ENCODE peak calls at places on chromosome 7, in eight cellular contexts. N is OCI-LY7, D is A549, P is fibroblast of lung, K is mammary epithelial cell, L is lung, J is HL-60, M is heart right ventricle. E is an unnamed sample.

GRCh38 chr7:3537210-3537875 is 236.3 kb downstream of the SDK1 start:
- DNase-seq in K (peak), P (peak), M (no peak), J (no peak), N (no peak), D (no peak), L (no peak), E (no peak)

GRCh38 chr7:112411186-112411795 is 39.0 kb upstream of the IFRD1 start:
- DNase-seq in J (no peak), D (peak), K (peak), M (peak), P (peak), L (no peak), N (no peak), E (peak)

GRCh38 chr7:43856316-43856715 is 13.0 kb downstream of the MRPS24 start:
- DNase-seq in L (no peak), P (no peak), D (no peak), J (no peak), N (no peak), K (no peak), M (no peak), E (no peak)

GRCh38 chr7:75937958-75938786 is 23.2 kb downstream of the POR start:
- DNase-seq in K (no peak), N (no peak), D (peak), M (peak), L (peak), P (peak), J (no peak), E (no peak)

GRCh38 chr7:145050415-145050814 is 214.6 kb upstream of the TPK1 start:
- DNase-seq in N (no peak), L (no peak), P (no peak), D (no peak), J (no peak), K (no peak), M (no peak), E (no peak)

GRCh38 chr7:114158275-114158674 is 239.5 kb upstream of the PPP1R3A start:
- DNase-seq in J (no peak), L (no peak), K (no peak), N (no peak), P (no peak), M (no peak), D (no peak), E (no peak)

GRCh38 chr7:97025130-97025499 is 484 bp upstream of the DLX5 start:
- DNase-seq in K (no peak), N (no peak), L (no peak), D (no peak), M (no peak), P (no peak), J (no peak), E (no peak)

GRCh38 chr7:133980794-133981193 is 146.3 kb upstream of the LRGUK start:
- DNase-seq in P (no peak), M (no peak), D (no peak), L (no peak), K (no peak), J (no peak), N (no peak), E (no peak)

GRCh38 chr7:107172318-107173032 is 3.7 kb downstream of the HBP1 start:
- DNase-seq in M (no peak), N (no peak), L (no peak), P (no peak), K (no peak), D (no peak), J (no peak), E (no peak)

GRCh38 chr7:142231716-142232115 is 26.1 kb downstream of the PRSS58 start:
- DNase-seq in D (peak), J (no peak), M (peak), N (peak), P (no peak), K (no peak), L (no peak), E (peak)

GRCh38 chr7:105141068-105141467 is 127.1 kb downstream of the KMT2E start:
- DNase-seq in K (no peak), J (no peak), L (no peak), P (peak), M (no peak), N (peak), D (peak), E (no peak)

GRCh38 chr7:80905334-80905733 is 13.5 kb downstream of the SEMA3C start:
- DNase-seq in D (no peak), L (no peak), K (no peak), M (no peak), J (no peak), P (no peak), N (no peak), E (no peak)

GRCh38 chr7:11792122-11792521 is 39.9 kb downstream of the THSD7A start:
- DNase-seq in M (no peak), D (no peak), K (no peak), L (no peak), P (no peak), N (no peak), J (no peak), E (no peak)

GRCh38 chr7:101094791-101095375 is 9.6 kb downstream of the TRIM56 start:
- DNase-seq in N (no peak), K (no peak), J (peak), P (peak), M (peak), L (no peak), D (peak), E (peak)
- TF ChIP-seq CTCF in N (peak), K (peak), J (peak), P (peak), M (peak), L (peak), D (peak), E (peak)

GRCh38 chr7:155738104-155738503 is 74.2 kb downstream of the SHH start:
- DNase-seq in J (no peak), D (no peak), M (no peak), N (no peak), L (no peak), K (no peak), P (no peak), E (no peak)

GRCh38 chr7:155741061-155741460 is 71.2 kb downstream of the SHH start:
- DNase-seq in P (no peak), K (no peak), M (no peak), J (no peak), L (no peak), D (no peak), N (no peak), E (no peak)

GRCh38 chr7:155739538-155740140 is 72.6 kb downstream of the SHH start:
- DNase-seq in N (no peak), L (no peak), P (no peak), D (no peak), J (no peak), M (no peak), K (no peak), E (no peak)

GRCh38 chr7:155737590-155737989 is 74.7 kb downstream of the SHH start:
- DNase-seq in N (no peak), L (no peak), D (no peak), P (no peak), J (no peak), M (no peak), K (no peak), E (no peak)

GRCh38 chr7:155738652-155739537 is 73.4 kb downstream of the SHH start:
- DNase-seq in J (peak), L (peak), N (peak), K (peak), P (peak), M (peak), D (peak), E (peak)
- TF ChIP-seq CTCF in J (peak), L (peak), N (peak), K (peak), P (peak), M (peak), D (peak), E (peak)

GRCh38 chr7:1097120-1097504 is 9.2 kb downstream of the GPER1 start:
- DNase-seq in P (no peak), M (no peak), D (no peak), J (no peak), L (no peak), N (no peak), K (no peak), E (no peak)

GRCh38 chr7:1100386-1100785 is 12.5 kb downstream of the GPER1 start:
- DNase-seq in D (no peak), J (no peak), M (no peak), L (no peak), P (no peak), N (no peak), K (no peak), E (no peak)

GRCh38 chr7:1099637-1100036 is 11.7 kb downstream of the GPER1 start:
- DNase-seq in J (no peak), D (no peak), M (no peak), P (no peak), K (no peak), L (no peak), N (no peak), E (no peak)

GRCh38 chr7:1099154-1099542 is 11.2 kb downstream of the GPER1 start:
- DNase-seq in P (no peak), D (no peak), N (no peak), J (no peak), K (no peak), L (no peak), M (no peak), E (no peak)

GRCh38 chr7:1098243-1099153 is 10.6 kb downstream of the GPER1 start:
- DNase-seq in N (peak), P (no peak), K (no peak), J (no peak), D (no peak), L (no peak), M (no peak), E (no peak)
- TF ChIP-seq CTCF in N (no peak), P (no peak), K (no peak), J (no peak), D (no peak), L (no peak), M (no peak), E (no peak)

GRCh38 chr7:139127648-139128047 is 18.1 kb upstream of the ZC3HAV1 start:
- DNase-seq in J (no peak), L (no peak), K (no peak), P (peak), N (peak), D (peak), M (no peak), E (no peak)
- TF ChIP-seq CTCF in J (no peak), L (no peak), K (no peak), P (peak), N (peak), D (no peak), M (no peak), E (no peak)

GRCh38 chr7:115211171-115211570 is 289.3 kb downstream of the MDFIC start:
- DNase-seq in N (no peak), P (no peak), J (no peak), L (no peak), D (no peak), K (no peak), M (no peak), E (no peak)
- TF ChIP-seq CTCF in N (no peak), P (no peak), J (no peak), L (no peak), D (no peak), K (no peak), M (no peak), E (no peak)

DNA sequence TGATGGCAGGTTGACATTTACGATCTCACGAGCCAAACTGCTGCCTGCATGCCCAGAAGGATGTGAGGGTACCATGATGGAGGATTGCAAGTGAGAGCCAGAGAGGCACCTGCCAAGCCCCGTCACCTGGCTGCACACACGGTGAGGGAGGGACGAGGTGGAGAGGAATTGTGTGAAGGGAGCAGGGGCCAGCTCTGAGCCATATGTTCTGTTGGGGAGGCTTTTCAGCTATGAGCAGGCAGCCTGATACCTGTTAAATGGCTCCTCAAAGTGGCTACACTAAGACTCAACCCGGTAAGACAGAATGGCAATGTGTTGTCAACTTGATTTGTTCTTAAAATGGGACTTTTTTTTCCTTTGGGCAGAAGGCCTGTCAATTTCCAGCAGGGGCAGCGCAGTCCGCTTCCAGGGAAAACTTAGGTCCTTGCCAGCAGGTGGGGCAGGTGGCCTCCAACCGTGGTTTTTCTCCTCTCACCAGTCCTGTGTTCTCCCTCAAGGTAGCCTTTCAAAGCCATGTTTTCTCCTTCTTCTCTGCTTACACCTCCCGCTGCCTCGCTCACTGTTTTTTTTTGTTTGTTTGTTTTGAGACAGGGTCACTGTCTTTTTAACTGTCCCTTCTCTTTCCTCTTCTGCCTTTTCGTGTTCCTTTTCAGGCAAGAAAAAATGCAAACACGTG is 57.7 kb upstream of the ZNRF2 start:
- DNase-seq in D (peak), P (no peak), N (no peak), J (no peak), L (peak), K (peak), M (no peak), E (peak)
- TF ChIP-seq CTCF in D (peak), P (no peak), N (peak), J (no peak), L (peak), K (peak), M (no peak), E (peak)

GRCh38 chr7:157397751-157398691 is 61.2 kb downstream of the DNAJB6 start:
- DNase-seq in M (no peak), N (peak), L (peak), K (peak), D (peak), P (peak), J (peak), E (peak)
- TF ChIP-seq CTCF in M (peak), N (peak), L (no peak), K (peak), D (peak), P (peak), J (no peak), E (peak)

DNA sequence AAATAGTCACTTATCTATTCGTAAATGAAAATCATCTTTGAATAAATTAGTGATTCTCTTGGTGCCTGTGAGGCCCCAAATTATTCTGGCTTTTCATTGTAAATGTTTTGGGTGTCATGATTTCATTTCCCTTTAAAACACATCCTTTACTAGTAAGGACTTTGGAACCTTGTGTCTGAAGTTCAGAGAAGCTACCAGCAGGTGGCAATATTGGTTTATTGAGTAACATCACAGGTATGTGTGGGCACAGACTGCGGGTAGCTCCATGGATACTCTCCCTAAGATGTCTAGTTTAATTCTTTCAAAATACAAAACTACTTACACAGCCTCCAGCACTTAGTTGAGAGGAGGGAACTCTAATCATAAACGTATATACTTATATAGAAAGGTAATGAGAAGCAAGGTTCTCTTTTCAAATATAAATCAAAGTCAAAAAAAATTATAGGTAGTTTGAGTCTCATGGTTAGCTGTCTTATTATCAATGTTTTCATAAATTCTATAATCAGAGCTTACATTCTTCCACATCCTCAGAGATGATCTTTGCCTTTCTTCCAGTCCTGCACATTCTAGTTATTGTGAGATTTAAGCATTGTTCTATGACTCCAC is 449.6 kb downstream of the GRM8 start:
- DNase-seq in K (peak), J (peak), N (peak), L (peak), P (peak), D (peak), M (no peak), E (peak)
- TF ChIP-seq CTCF in K (peak), J (peak), N (peak), L (peak), P (peak), D (peak), M (peak), E (peak)

DNA sequence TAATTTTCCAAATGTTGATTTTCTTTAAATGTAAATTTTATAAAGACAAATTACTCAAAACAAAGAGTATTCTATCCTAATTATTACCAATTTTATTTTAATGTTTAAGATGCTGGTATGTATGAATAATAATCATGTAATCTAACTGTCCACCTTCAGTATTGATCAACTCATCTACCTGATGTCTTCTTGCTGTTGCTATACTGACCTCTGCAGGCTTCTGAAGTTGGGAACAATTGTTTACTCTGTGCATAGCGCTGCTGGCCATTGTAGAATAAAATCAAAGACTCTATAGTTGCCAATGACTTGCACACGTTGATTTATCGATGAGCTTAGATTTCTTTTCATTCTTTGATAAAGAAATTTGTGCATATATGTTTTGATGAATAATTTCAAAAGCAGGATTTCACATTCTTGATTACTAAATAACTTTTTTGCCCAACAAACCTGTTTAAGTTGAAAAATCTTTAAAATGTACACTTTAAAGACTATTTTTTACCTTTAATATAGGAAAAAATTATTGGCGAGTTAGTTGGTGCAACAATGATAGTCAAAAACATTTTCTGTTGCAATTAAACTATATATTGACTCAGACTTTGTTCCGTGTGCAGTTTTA is 282.3 kb downstream of the TFEC start:
- DNase-seq in L (no peak), D (peak), P (peak), N (no peak), J (no peak), M (no peak), K (no peak), E (peak)
- TF ChIP-seq CTCF in L (no peak), D (peak), P (peak), N (peak), J (no peak), M (peak), K (peak), E (peak)

DNA sequence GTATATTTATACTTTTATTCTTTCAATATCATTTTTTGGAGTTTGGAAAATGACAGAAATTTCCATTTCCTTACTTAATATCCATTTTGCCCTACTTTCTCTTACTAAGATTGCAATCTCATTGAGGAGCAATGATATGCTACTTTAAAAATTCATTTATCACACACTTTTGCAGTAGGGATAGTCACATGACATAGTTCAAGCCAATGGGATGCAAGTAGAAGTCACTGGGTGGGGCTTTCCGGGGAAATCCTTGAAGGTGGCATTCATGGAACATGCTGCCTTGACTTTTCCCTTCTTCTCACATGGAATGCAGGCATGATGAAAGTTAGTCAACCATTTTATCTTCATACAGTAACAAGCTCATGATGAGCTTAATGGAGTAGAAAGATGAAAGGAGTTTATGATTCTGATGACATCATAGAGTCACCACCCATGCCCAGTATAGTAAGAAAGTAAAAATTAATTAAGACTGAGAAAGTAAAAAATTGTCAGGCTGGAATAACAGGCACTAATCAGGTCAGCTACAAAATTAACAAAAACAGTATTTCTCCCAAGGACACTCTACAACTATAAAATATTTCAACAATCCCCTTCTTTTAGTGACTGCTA is 33.4 kb downstream of the IQUB start:
- DNase-seq in L (no peak), N (no peak), P (no peak), M (no peak), J (no peak), K (no peak), D (no peak), E (no peak)
- TF ChIP-seq CTCF in L (no peak), N (no peak), P (no peak), M (no peak), J (no peak), K (no peak), D (no peak), E (no peak)